ENCODE peak calls at places on chromosomes 4 and X, in nine cellular contexts. D is AG09309, R is fibroblast of the aortic adventitia, L is cardiac muscle cell, S is choroid plexus epithelial cell, Q is brain microvascular endothelial cell, W is HFF-Myc, K is A549, G is stomach. M is an unnamed sample.

GRCh38 chr4:25368315-25368714 is 8.7 kb upstream of the ANAPC4 start:
- DNase-seq in D (no peak), R (no peak), L (peak; percentile 12), S (peak; percentile 16), Q (no peak), W (no peak), K (no peak), G (no peak), M (no peak)

GRCh38 chr4:163233321-163233720 is 66.6 kb upstream of the NAF1 start:
- DNase-seq in D (no peak), R (no peak), L (no peak), S (no peak), Q (no peak), W (no peak), K (no peak), G (no peak), M (no peak)

GRCh38 chr4:142781114-142781513 is 65.0 kb downstream of the INPP4B start:
- DNase-seq in D (no peak), R (no peak), L (no peak), S (no peak), Q (no peak), W (peak; percentile 7), K (no peak), G (no peak), M (no peak)

GRCh38 chr4:85498068-85498733 is 23.3 kb downstream of the ARHGAP24 start:
- DNase-seq in D (no peak), R (peak; percentile 66), L (no peak), S (peak; percentile 89), Q (peak; percentile 44), W (no peak), K (peak; percentile 79), G (peak; percentile 61), M (no peak)

GRCh38 chr4:73341454-73341853 is 62.6 kb upstream of the ALB start:
- DNase-seq in D (peak; percentile 13), R (peak; percentile 82), L (peak; percentile 61), S (peak; percentile 80), Q (peak; percentile 60), W (peak; percentile 16), K (peak; percentile 67), G (peak; percentile 50), M (peak; percentile 43)

GRCh38 chrX:75655627-75656026 is 129.4 kb downstream of the MAGEE2 start:
- DNase-seq in D (no peak), R (no peak), L (no peak), S (no peak), Q (no peak), W (no peak), K (no peak), G (no peak), M (no peak)

GRCh38 chrX:40166582-40166981 is 68.8 kb upstream of the BCOR start:
- DNase-seq in D (no peak), R (peak; percentile 70), L (no peak), S (no peak), Q (no peak), W (no peak), K (no peak), G (no peak), M (no peak)

GRCh38 chr4:18049446-18049845 is 27.9 kb upstream of the LCORL start:
- DNase-seq in D (no peak), R (no peak), L (no peak), S (no peak), Q (peak; percentile 4), W (no peak), K (no peak), G (no peak), M (no peak)

GRCh38 chrX:132412208-132412607 is 76.6 kb downstream of the MBNL3 start:
- DNase-seq in D (no peak), R (no peak), L (no peak), S (peak; percentile 26), Q (no peak), W (no peak), K (no peak), G (no peak), M (no peak)

GRCh38 chrX:115364625-115365024 is 75.1 kb downstream of the LUZP4 start:
- DNase-seq in D (no peak), R (no peak), L (no peak), S (peak; percentile 32), Q (no peak), W (no peak), K (no peak), G (no peak), M (no peak)

GRCh38 chr4:24078347-24078962 is 188.6 kb upstream of the PPARGC1A start:
- DNase-seq in D (no peak), R (no peak), L (no peak), S (no peak), Q (no peak), W (no peak), K (no peak), G (no peak), M (no peak)

DNA sequence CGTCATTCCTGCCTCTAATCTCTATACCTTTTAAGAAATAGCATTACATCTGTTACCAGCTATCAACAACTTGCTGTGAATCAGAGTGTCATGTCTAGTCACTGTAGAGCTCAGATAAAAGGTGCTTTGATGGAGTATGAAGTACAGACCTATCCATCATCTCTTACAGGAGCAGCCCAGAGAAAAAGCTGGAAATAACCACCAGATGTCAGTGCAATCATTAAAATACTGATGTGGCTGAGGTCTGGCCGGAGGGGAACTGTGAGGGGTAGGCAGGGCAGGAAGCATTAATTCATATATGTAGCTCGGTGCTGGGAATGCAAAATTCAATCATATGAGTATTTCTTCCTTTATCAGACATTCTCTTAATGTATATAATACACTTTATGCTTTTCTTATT is 100.6 kb downstream of the AKAP4 start:
- DNase-seq in D (no peak), R (peak; percentile 17), L (peak; percentile 33), S (peak; percentile 28), Q (no peak), W (no peak), K (peak; percentile 5), G (no peak), M (no peak)
- TF ChIP-seq CTCF in D (peak; percentile 20), R (peak; percentile 23), L (peak; percentile 16), S (peak; percentile 41), Q (peak; percentile 26), W (no peak), K (peak; percentile 44), G (no peak), M (peak; percentile 51)

DNA sequence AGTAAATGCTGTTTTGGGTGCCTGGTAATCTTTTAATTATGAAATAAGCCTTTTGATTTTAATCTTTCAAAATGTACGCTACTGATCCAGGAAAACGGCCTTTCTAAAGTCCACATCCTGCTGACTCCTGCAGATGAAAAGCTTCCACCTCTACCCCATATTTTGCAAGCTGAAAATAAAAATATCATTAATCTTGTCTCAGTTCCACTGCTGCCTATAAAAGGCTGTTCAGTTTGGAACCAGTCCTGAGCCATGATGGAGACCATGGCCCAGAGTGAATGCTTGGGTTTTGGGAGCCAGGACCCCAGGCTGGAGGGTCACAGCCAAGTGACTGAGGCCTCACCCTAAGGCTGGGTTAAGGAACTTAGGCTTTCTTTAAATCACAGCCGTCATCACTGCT is 110.8 kb downstream of the AFF1 start:
- DNase-seq in D (no peak), R (no peak), L (no peak), S (no peak), Q (no peak), W (no peak), K (no peak), G (no peak), M (no peak)
- H3K4me3 ChIP-seq in D (no peak overlapping the region), R (no peak overlapping the region), L (no peak overlapping the region), S (no peak overlapping the region), Q (no peak overlapping the region), W (no peak overlapping the region), K (no peak overlapping the region), G (peak overlapping the region; percentile 4), M (no peak overlapping the region)

GRCh38 chrX:135520022-135520552 is 373 bp upstream of the INTS6L start:
- DNase-seq in D (no peak), R (peak; percentile 72), L (peak; percentile 38), S (peak; percentile 76), Q (peak; percentile 10), W (no peak), K (no peak), G (no peak), M (no peak)

GRCh38 chrX:135512508-135513139 is 7.8 kb upstream of the INTS6L start:
- DNase-seq in D (no peak), R (no peak), L (no peak), S (no peak), Q (no peak), W (no peak), K (no peak), G (no peak), M (no peak)

GRCh38 chrX:135518161-135518560 is 2.3 kb upstream of the INTS6L start:
- DNase-seq in D (no peak), R (no peak), L (no peak), S (no peak), Q (no peak), W (no peak), K (no peak), G (no peak), M (no peak)

GRCh38 chrX:135513140-135513535 is 7.3 kb upstream of the INTS6L start:
- DNase-seq in D (no peak), R (no peak), L (no peak), S (no peak), Q (no peak), W (no peak), K (no peak), G (no peak), M (no peak)

DNA sequence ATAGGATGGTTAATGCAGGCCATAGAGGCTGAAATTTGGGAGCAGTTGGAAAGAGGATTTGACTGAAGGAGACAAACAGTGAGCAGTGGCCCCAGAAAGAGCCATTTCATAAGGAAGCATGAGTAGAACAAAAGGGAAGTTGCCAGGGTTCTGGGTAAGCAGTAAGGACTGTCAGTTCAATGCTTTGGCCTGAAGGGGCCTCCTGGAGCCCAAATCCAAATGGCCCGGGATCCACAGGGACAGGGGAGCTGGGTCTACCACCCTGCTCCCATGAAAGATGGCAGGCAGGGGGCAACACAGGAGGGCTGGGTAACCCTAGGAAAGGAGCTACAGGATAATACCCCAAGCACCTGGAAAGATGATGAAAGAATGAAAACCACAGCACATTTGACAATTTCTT is 4.1 kb upstream of the INTS6L start:
- DNase-seq in D (no peak), R (no peak), L (no peak), S (no peak), Q (no peak), W (no peak), K (peak; percentile 2), G (no peak), M (no peak)
- TF ChIP-seq CTCF in D (no peak), R (no peak), L (no peak), S (peak; percentile 16), Q (peak; percentile 24), W (no peak), K (no peak), G (no peak), M (no peak)

GRCh38 chrX:69503835-69504625 is at the start of gene NALF2:
- DNase-seq in D (no peak), R (peak; percentile 18), L (peak; percentile 81), S (peak; percentile 53), Q (no peak), W (no peak), K (peak; percentile 76), G (peak; percentile 58), M (no peak)

GRCh38 chrX:69501433-69501832 is 2.7 kb upstream of the NALF2 start:
- DNase-seq in D (no peak), R (no peak), L (peak; percentile 5), S (peak; percentile 6), Q (no peak), W (no peak), K (peak; percentile 61), G (peak; percentile 47), M (no peak)

GRCh38 chrX:69505772-69506616 is 1.9 kb downstream of the NALF2 start:
- DNase-seq in D (no peak), R (no peak), L (no peak), S (peak; percentile 6), Q (no peak), W (no peak), K (no peak), G (no peak), M (no peak)

GRCh38 chrX:69504626-69505612 is 793 bp downstream of the NALF2 start:
- DNase-seq in D (no peak), R (no peak), L (peak; percentile 36), S (no peak), Q (no peak), W (no peak), K (no peak), G (no peak), M (no peak)

GRCh38 chrX:69503228-69503834 is 795 bp upstream of the NALF2 start:
- DNase-seq in D (no peak), R (no peak), L (no peak), S (no peak), Q (no peak), W (peak; percentile 2), K (peak; percentile 75), G (no peak), M (no peak)
- H3K4me3 ChIP-seq in D (no peak overlapping the region), R (no peak overlapping the region), L (no peak overlapping the region), S (no peak overlapping the region), Q (no peak overlapping the region), W (no peak overlapping the region), K (peak overlapping the region; percentile 81), G (peak overlapping the region; percentile 45), M (peak overlapping the region; percentile 60)

M was measured in epithelial cell of proximal tubule.